ENCODE peak calls at places on chromosomes 5 and 9, in ten cellular contexts. I is amygdala, H is NCI-H1417, S is foreskin fibroblast, X is GM03348, T is A549, P is endodermal cell, J is progenitor cell of endocrine pancreas, Q is cardiac muscle cell, B is lower lobe of right lung. E is an unnamed sample.

GRCh38 chr5:88290801-88291200 is 22.2 kb upstream of the TMEM161B start:
- DNase-seq in I (no peak), H (no peak), S (no peak), X (no peak), T (no peak), P (no peak), J (no peak), Q (no peak), B (no peak), E (no peak)

GRCh38 chr9:131727184-131727785 is 12.6 kb downstream of the RAPGEF1 start:
- DNase-seq in I (no peak), H (no peak), S (no peak), X (peak; percentile 42), T (no peak), P (no peak), J (no peak), Q (no peak), B (no peak), E (no peak)

GRCh38 chr5:115386657-115387056 is 90.2 kb upstream of the CCDC112 start:
- DNase-seq in I (no peak), H (no peak), S (no peak), X (no peak), T (no peak), P (no peak), J (no peak), Q (no peak), B (no peak), E (no peak)

GRCh38 chr9:36665387-36665786 is 92.7 kb downstream of the MELK start:
- DNase-seq in I (no peak), H (no peak), S (no peak), X (no peak), T (no peak), P (no peak), J (no peak), Q (no peak), B (no peak), E (no peak)

GRCh38 chr9:90870646-90871326 is 69.2 kb downstream of the SYK start:
- DNase-seq in I (no peak), H (peak; percentile 24), S (peak; percentile 16), X (peak; percentile 52), T (peak; percentile 27), P (peak; percentile 59), J (no peak), Q (peak; percentile 51), B (no peak), E (no peak)

GRCh38 chr9:124329996-124330714 is 72.4 kb downstream of the NEK6 start:
- DNase-seq in I (no peak), H (peak; percentile 86), S (no peak), X (no peak), T (no peak), P (no peak), J (no peak), Q (no peak), B (no peak), E (no peak)

GRCh38 chr5:158152151-158152550 is 293.2 kb upstream of the CLINT1 start:
- DNase-seq in I (no peak), H (no peak), S (no peak), X (no peak), T (no peak), P (no peak), J (no peak), Q (no peak), B (no peak), E (no peak)

GRCh38 chr5:34685485-34686197 is 29.5 kb downstream of the RAI14 start:
- DNase-seq in I (no peak), H (no peak), S (peak; percentile 54), X (no peak), T (no peak), P (peak; percentile 75), J (no peak), Q (no peak), B (no peak), E (no peak)

GRCh38 chr9:124665391-124666058 is 105.6 kb downstream of the NR6A1 start:
- DNase-seq in I (no peak), H (no peak), S (peak; percentile 11), X (peak; percentile 35), T (no peak), P (no peak), J (no peak), Q (no peak), B (no peak), E (no peak)

GRCh38 chr9:19998153-19998552 is 209.3 kb upstream of the SLC24A2 start:
- DNase-seq in I (no peak), H (no peak), S (peak; percentile 59), X (no peak), T (no peak), P (no peak), J (no peak), Q (no peak), B (no peak), E (no peak)

GRCh38 chr9:130372057-130372456 is 72.7 kb upstream of the ASS1 start:
- DNase-seq in I (no peak), H (no peak), S (no peak), X (no peak), T (no peak), P (peak; percentile 66), J (no peak), Q (no peak), B (no peak), E (no peak)

GRCh38 chr5:7849531-7850240 is 1.2 kb downstream of the CFAP90 start:
- DNase-seq in I (no peak), H (no peak), S (no peak), X (peak; percentile 27), T (no peak), P (no peak), J (no peak), Q (peak; percentile 72), B (no peak), E (no peak)

GRCh38 chr5:14908195-14908594 is 36.6 kb upstream of the ANKH start:
- DNase-seq in I (no peak), H (no peak), S (peak; percentile 29), X (peak; percentile 51), T (no peak), P (no peak), J (no peak), Q (peak; percentile 78), B (no peak), E (no peak)

GRCh38 chr5:93748875-93749397 is 7.5 kb upstream of the POU5F2 start:
- DNase-seq in I (no peak), H (no peak), S (no peak), X (no peak), T (no peak), P (no peak), J (no peak), Q (no peak), B (no peak), E (no peak)

GRCh38 chr9:88418025-88418424 is 29.8 kb downstream of the SPIN1 start:
- DNase-seq in I (no peak), H (no peak), S (no peak), X (no peak), T (no peak), P (peak; percentile 74), J (no peak), Q (no peak), B (no peak), E (no peak)

GRCh38 chr5:102295534-102296228 is 403 bp downstream of the SLCO4C1 start:
- DNase-seq in I (no peak), H (peak; percentile 37), S (no peak), X (no peak), T (no peak), P (no peak), J (peak; percentile 24), Q (no peak), B (peak; percentile 57), E (no peak)

GRCh38 chr5:131277875-131278795 is 14.3 kb downstream of the CDC42SE2 start:
- DNase-seq in I (no peak), H (no peak), S (no peak), X (no peak), T (no peak), P (no peak), J (no peak), Q (no peak), B (no peak), E (no peak)

GRCh38 chr5:113050606-113051391 is 74.2 kb downstream of the DCP2 start:
- DNase-seq in I (peak; percentile 10), H (no peak), S (peak; percentile 83), X (peak; percentile 86), T (no peak), P (no peak), J (no peak), Q (no peak), B (no peak), E (no peak)

GRCh38 chr5:154740483-154740882 is 14.7 kb upstream of the LARP1 start:
- DNase-seq in I (peak; percentile 37), H (no peak), S (peak; percentile 71), X (peak; percentile 63), T (no peak), P (no peak), J (no peak), Q (no peak), B (no peak), E (no peak)

GRCh38 chr5:2848634-2849033 is 97.2 kb upstream of the IRX2 start:
- DNase-seq in I (no peak), H (no peak), S (no peak), X (peak; percentile 30), T (no peak), P (no peak), J (no peak), Q (no peak), B (no peak), E (no peak)

GRCh38 chr5:139402561-139403158 is 1.2 kb downstream of the SPATA24 start:
- DNase-seq in I (no peak), H (no peak), S (no peak), X (no peak), T (peak; percentile 72), P (peak; percentile 88), J (no peak), Q (no peak), B (no peak), E (no peak)

GRCh38 chr5:36505021-36505420 is 101.4 kb upstream of the SLC1A3 start:
- DNase-seq in I (no peak), H (no peak), S (no peak), X (no peak), T (no peak), P (no peak), J (no peak), Q (no peak), B (no peak), E (no peak)

GRCh38 chr5:137921931-137922330 is 32.7 kb downstream of the PKD2L2 start:
- DNase-seq in I (no peak), H (no peak), S (peak; percentile 7), X (no peak), T (no peak), P (no peak), J (no peak), Q (no peak), B (no peak), E (no peak)

GRCh38 chr5:20000416-20000815 is 12.4 kb upstream of the CDH18 start:
- DNase-seq in I (no peak), H (no peak), S (no peak), X (no peak), T (no peak), P (no peak), J (no peak), Q (no peak), B (no peak), E (no peak)

GRCh38 chr9:13478235-13478634 is 198.7 kb upstream of the MPDZ start:
- DNase-seq in I (no peak), H (no peak), S (no peak), X (no peak), T (no peak), P (no peak), J (no peak), Q (no peak), B (no peak), E (no peak)

GRCh38 chr9:127968717-127969383 is 11.9 kb downstream of the EEIG1 start:
- DNase-seq in I (no peak), H (no peak), S (peak; percentile 92), X (peak; percentile 88), T (peak; percentile 67), P (no peak), J (no peak), Q (no peak), B (no peak), E (peak; percentile 70)

GRCh38 chr5:74075900-74076484 is 450.0 kb downstream of the ARHGEF28 start:
- DNase-seq in I (no peak), H (no peak), S (no peak), X (no peak), T (no peak), P (no peak), J (no peak), Q (no peak), B (no peak), E (no peak)

GRCh38 chr9:131500939-131501541 is 1.7 kb upstream of the POMT1 start:
- DNase-seq in I (no peak), H (no peak), S (peak; percentile 71), X (peak; percentile 25), T (no peak), P (no peak), J (no peak), Q (no peak), B (no peak), E (no peak)